ENCODE peak calls at places on chromosome 21, in seven cellular contexts. One of them, this sample, is unnamed.

GRCh38 chr21:28810826-28811524 is 181.7 kb downstream of the LTN1 start:
- DNase-seq in mesendoderm: no peak
- DNase-seq in IMR-90: no peak
- DNase-seq in neuronal stem cell: no peak
- DNase-seq in H9: no peak
- DNase-seq in H1: no peak
- DNase-seq in mesenchymal stem cell: no peak
- DNase-seq in this sample: peak

GRCh38 chr21:33587792-33588484 is 546 bp downstream of the DONSON start:
- DNase-seq in mesendoderm: peak
- DNase-seq in IMR-90: peak
- DNase-seq in neuronal stem cell: peak
- DNase-seq in H9: peak
- DNase-seq in H1: no peak
- DNase-seq in mesenchymal stem cell: peak
- DNase-seq in this sample: peak

GRCh38 chr21:14361958-14362357 is 21.0 kb downstream of the HSPA13 start:
- DNase-seq in mesendoderm: no peak
- DNase-seq in IMR-90: no peak
- DNase-seq in neuronal stem cell: no peak
- DNase-seq in H9: no peak
- DNase-seq in H1: no peak
- DNase-seq in mesenchymal stem cell: no peak
- DNase-seq in this sample: no peak

GRCh38 chr21:20308586-20308985 is 689.6 kb upstream of the NCAM2 start:
- DNase-seq in mesendoderm: no peak
- DNase-seq in IMR-90: no peak
- DNase-seq in neuronal stem cell: no peak
- DNase-seq in H9: no peak
- DNase-seq in H1: no peak
- DNase-seq in mesenchymal stem cell: no peak
- DNase-seq in this sample: no peak

GRCh38 chr21:24224411-24224810 is 1382.9 kb downstream of the MRPL39 start:
- DNase-seq in mesendoderm: no peak
- DNase-seq in IMR-90: no peak
- DNase-seq in neuronal stem cell: no peak
- DNase-seq in H9: no peak
- DNase-seq in H1: no peak
- DNase-seq in mesenchymal stem cell: no peak
- DNase-seq in this sample: no peak

GRCh38 chr21:36005018-36005417 is 55.3 kb downstream of the SETD4 start:
- DNase-seq in mesendoderm: no peak
- DNase-seq in IMR-90: peak
- DNase-seq in neuronal stem cell: no peak
- DNase-seq in H9: no peak
- DNase-seq in H1: no peak
- DNase-seq in mesenchymal stem cell: no peak
- DNase-seq in this sample: no peak

GRCh38 chr21:34793471-34793870 is 124.7 kb downstream of the CLIC6 start:
- DNase-seq in mesendoderm: no peak
- DNase-seq in IMR-90: no peak
- DNase-seq in neuronal stem cell: no peak
- DNase-seq in H9: no peak
- DNase-seq in H1: no peak
- DNase-seq in mesenchymal stem cell: no peak
- DNase-seq in this sample: no peak

GRCh38 chr21:42021751-42022430 is 11.7 kb upstream of the ZBTB21 start:
- DNase-seq in mesendoderm: peak
- DNase-seq in IMR-90: no peak
- DNase-seq in neuronal stem cell: peak
- DNase-seq in H9: peak
- DNase-seq in H1: peak
- DNase-seq in mesenchymal stem cell: no peak
- DNase-seq in this sample: no peak

GRCh38 chr21:15947707-15948106 is 217.9 kb downstream of the USP25 start:
- DNase-seq in mesendoderm: peak
- DNase-seq in IMR-90: no peak
- DNase-seq in neuronal stem cell: peak
- DNase-seq in H9: no peak
- DNase-seq in H1: no peak
- DNase-seq in mesenchymal stem cell: no peak
- DNase-seq in this sample: no peak

GRCh38 chr21:16028163-16028562 is 298.4 kb downstream of the USP25 start:
- DNase-seq in mesendoderm: no peak
- DNase-seq in IMR-90: no peak
- DNase-seq in neuronal stem cell: no peak
- DNase-seq in H9: no peak
- DNase-seq in H1: no peak
- DNase-seq in mesenchymal stem cell: no peak
- DNase-seq in this sample: no peak

GRCh38 chr21:26125433-26126167 is 45.0 kb downstream of the APP start:
- DNase-seq in mesendoderm: peak
- DNase-seq in IMR-90: peak
- DNase-seq in neuronal stem cell: no peak
- DNase-seq in H9: no peak
- DNase-seq in H1: no peak
- DNase-seq in mesenchymal stem cell: no peak
- DNase-seq in this sample: no peak
- H4K8ac ChIP-seq in mesendoderm: no peak
- H4K8ac ChIP-seq in IMR-90: no peak
- H4K8ac ChIP-seq in neuronal stem cell: no peak
- H4K8ac ChIP-seq in H9: no peak
- H4K8ac ChIP-seq in H1: no peak
- H4K8ac ChIP-seq in mesenchymal stem cell: no peak
- H4K8ac ChIP-seq in this sample: no peak

GRCh38 chr21:46439906-46440305 is 18.8 kb upstream of the DIP2A start:
- DNase-seq in mesendoderm: no peak
- DNase-seq in IMR-90: no peak
- DNase-seq in neuronal stem cell: no peak
- DNase-seq in H9: no peak
- DNase-seq in H1: no peak
- DNase-seq in mesenchymal stem cell: no peak
- DNase-seq in this sample: no peak

GRCh38 chr21:46442938-46443337 is 15.8 kb upstream of the DIP2A start:
- DNase-seq in mesendoderm: no peak
- DNase-seq in IMR-90: no peak
- DNase-seq in neuronal stem cell: no peak
- DNase-seq in H9: no peak
- DNase-seq in H1: no peak
- DNase-seq in mesenchymal stem cell: no peak
- DNase-seq in this sample: no peak

GRCh38 chr21:46443910-46444309 is 14.8 kb upstream of the DIP2A start:
- DNase-seq in mesendoderm: peak
- DNase-seq in IMR-90: no peak
- DNase-seq in neuronal stem cell: no peak
- DNase-seq in H9: no peak
- DNase-seq in H1: no peak
- DNase-seq in mesenchymal stem cell: no peak
- DNase-seq in this sample: no peak

GRCh38 chr21:46441961-46442498 is 16.7 kb upstream of the DIP2A start:
- DNase-seq in mesendoderm: no peak
- DNase-seq in IMR-90: no peak
- DNase-seq in neuronal stem cell: no peak
- DNase-seq in H9: no peak
- DNase-seq in H1: no peak
- DNase-seq in mesenchymal stem cell: no peak
- DNase-seq in this sample: no peak

GRCh38 chr21:46441331-46441730 is 17.4 kb upstream of the DIP2A start:
- DNase-seq in mesendoderm: no peak
- DNase-seq in IMR-90: no peak
- DNase-seq in neuronal stem cell: no peak
- DNase-seq in H9: no peak
- DNase-seq in H1: no peak
- DNase-seq in mesenchymal stem cell: no peak
- DNase-seq in this sample: no peak
- H3K4ac ChIP-seq in mesendoderm: no peak
- H3K4ac ChIP-seq in IMR-90: no peak
- H3K4ac ChIP-seq in neuronal stem cell: no peak
- H3K4ac ChIP-seq in H9: no peak
- H3K4ac ChIP-seq in H1: no peak
- H3K4ac ChIP-seq in mesenchymal stem cell: no peak
- H3K4ac ChIP-seq in this sample: no peak

DNA sequence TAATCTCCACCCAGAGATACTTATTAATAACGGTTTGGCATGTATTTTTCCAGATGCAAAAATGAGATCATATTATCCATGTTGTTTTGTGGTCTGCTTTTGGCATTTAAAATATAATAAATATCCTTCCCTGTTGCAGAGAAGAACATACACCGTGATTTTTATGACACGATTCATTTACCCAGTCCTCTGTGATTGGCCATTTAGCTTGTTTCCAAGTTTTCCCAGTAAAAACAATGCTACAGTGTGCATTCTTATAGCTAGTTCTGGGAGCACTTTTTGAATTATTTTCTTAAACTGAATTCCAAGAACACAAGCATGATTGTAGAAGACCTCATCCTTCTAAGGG is 137.9 kb downstream of the MIS18A start:
- DNase-seq in mesendoderm: no peak
- DNase-seq in IMR-90: no peak
- DNase-seq in neuronal stem cell: no peak
- DNase-seq in H9: no peak
- DNase-seq in H1: no peak
- DNase-seq in mesenchymal stem cell: no peak
- DNase-seq in this sample: no peak
- H4K8ac ChIP-seq in mesendoderm: no peak
- H4K8ac ChIP-seq in IMR-90: no peak
- H4K8ac ChIP-seq in neuronal stem cell: no peak
- H4K8ac ChIP-seq in H9: no peak
- H4K8ac ChIP-seq in H1: no peak
- H4K8ac ChIP-seq in mesenchymal stem cell: no peak
- H4K8ac ChIP-seq in this sample: no peak

DNA sequence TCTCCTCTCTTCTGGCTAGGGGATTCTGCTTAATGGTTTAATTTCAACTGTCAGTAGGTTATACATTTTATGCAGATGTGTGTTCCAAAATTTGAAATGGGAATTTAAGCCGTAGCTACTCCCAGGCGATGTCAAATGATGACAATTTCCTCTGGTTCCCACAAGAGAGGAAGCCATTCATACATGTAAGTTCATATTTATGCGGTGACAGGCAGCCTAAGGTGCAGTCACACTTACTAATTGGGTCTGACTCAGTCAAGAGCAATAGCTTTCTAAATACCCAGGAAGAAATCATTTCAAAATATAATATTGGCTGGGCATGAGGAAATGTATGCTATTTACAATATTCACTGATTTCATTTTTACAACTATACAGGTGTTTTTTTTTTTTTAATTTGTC is 1.3 kb downstream of the DSCAM start:
- DNase-seq in mesendoderm: no peak
- DNase-seq in IMR-90: peak
- DNase-seq in neuronal stem cell: no peak
- DNase-seq in H9: no peak
- DNase-seq in H1: no peak
- DNase-seq in mesenchymal stem cell: no peak
- DNase-seq in this sample: peak
- H3K4ac ChIP-seq in mesendoderm: no peak
- H3K4ac ChIP-seq in IMR-90: no peak
- H3K4ac ChIP-seq in neuronal stem cell: no peak
- H3K4ac ChIP-seq in H9: no peak
- H3K4ac ChIP-seq in H1: no peak
- H3K4ac ChIP-seq in mesenchymal stem cell: no peak
- H3K4ac ChIP-seq in this sample: no peak

GRCh38 chr21:38819719-38820147 is 14.0 kb downstream of the ETS2 start:
- DNase-seq in mesendoderm: no peak
- DNase-seq in IMR-90: peak
- DNase-seq in neuronal stem cell: no peak
- DNase-seq in H9: no peak
- DNase-seq in H1: no peak
- DNase-seq in mesenchymal stem cell: peak
- DNase-seq in this sample: peak
- H4K8ac ChIP-seq in mesendoderm: no peak
- H4K8ac ChIP-seq in IMR-90: peak
- H4K8ac ChIP-seq in neuronal stem cell: no peak
- H4K8ac ChIP-seq in H9: no peak
- H4K8ac ChIP-seq in H1: no peak
- H4K8ac ChIP-seq in mesenchymal stem cell: peak
- H4K8ac ChIP-seq in this sample: peak

This sample was measured in trophoblast cell.